ENCODE peak calls at places on chromosomes 7 and 10, in five cellular contexts. Y is amygdala, S is astrocyte of the spinal cord, F is fibroblast of mammary gland, Q is GM20000. C is an unnamed sample.

GRCh38 chr10:80509403-80510161 is 28.1 kb upstream of the SH2D4B start:
- DNase-seq in Y (no peak), S (peak; percentile 83), F (peak; percentile 83), Q (no peak), C (no peak)

GRCh38 chr10:72697711-72698110 is 5.8 kb downstream of the MCU start:
- DNase-seq in Y (no peak), S (no peak), F (peak; percentile 40), Q (no peak), C (no peak)

GRCh38 chr10:83941189-83941588 is 198.1 kb upstream of the GHITM start:
- DNase-seq in Y (no peak), S (no peak), F (no peak), Q (no peak), C (no peak)

GRCh38 chr7:4277936-4278335 is 404.2 kb upstream of the FOXK1 start:
- DNase-seq in Y (no peak), S (no peak), F (no peak), Q (no peak), C (no peak)

GRCh38 chr7:75559355-75559986 is 67.4 kb downstream of the SPDYE5 start:
- DNase-seq in Y (no peak), S (peak; percentile 39), F (no peak), Q (no peak), C (no peak)

GRCh38 chr10:122248356-122249302 is 22.5 kb upstream of the BTBD16 start:
- DNase-seq in Y (no peak), S (no peak), F (no peak), Q (no peak), C (no peak)

GRCh38 chr7:37786741-37787569 is 61.4 kb upstream of the NME8 start:
- DNase-seq in Y (no peak), S (no peak), F (no peak), Q (peak; percentile 47), C (peak; percentile 34)

GRCh38 chr7:125663961-125664360 is 734.3 kb upstream of the POT1 start:
- DNase-seq in Y (no peak), S (no peak), F (no peak), Q (no peak), C (no peak)

GRCh38 chr10:79344502-79345195 is 2.6 kb upstream of the PPIF start:
- DNase-seq in Y (no peak), S (no peak), F (no peak), Q (no peak), C (no peak)

C was measured in GM13977.